ENCODE peak calls at places on chromosomes 11 and 22, in eight cellular contexts. V is dermis blood vessel endothelial cell; K is EL; W is HTR-8/SVneo; Q is NCI-H774; R is activated naive CD8-positive, alpha-beta T cell treated with anti-CD3 and anti-CD28 coated beads, Interleukin-2, amount 10 ng/mL, durations not matched to agents 7 days and 5 days; S is C1 segment of cervical spinal cord; Z is H9. G is an unnamed sample.

GRCh38 chr11:27443746-27444465 is 28.7 kb downstream of the LGR4 start:
- DNase-seq in V (no peak), K (no peak), W (no peak), Q (peak), R (no peak), S (peak), Z (no peak), G (no peak)

GRCh38 chr11:61860054-61860903 is 31.1 kb downstream of the FADS3 start:
- DNase-seq in V (peak), K (peak), W (no peak), Q (no peak), R (no peak), S (no peak), Z (no peak), G (peak)

GRCh38 chr22:27554841-27555456 is 246.6 kb downstream of the MN1 start:
- DNase-seq in V (no peak), K (no peak), W (no peak), Q (no peak), R (no peak), S (no peak), Z (no peak), G (no peak)

GRCh38 chr11:15635501-15635900 is 520.8 kb downstream of the INSC start:
- DNase-seq in V (no peak), K (no peak), W (no peak), Q (no peak), R (no peak), S (no peak), Z (no peak), G (no peak)

GRCh38 chr11:14908214-14908880 is 16.3 kb upstream of the CYP2R1 start:
- DNase-seq in V (peak), K (peak), W (no peak), Q (peak), R (no peak), S (no peak), Z (peak), G (no peak)

GRCh38 chr11:54558919-54559318 is 44.9 kb downstream of the OR4C46 start:
- DNase-seq in V (no peak), K (no peak), W (no peak), Q (no peak), R (no peak), S (no peak), Z (no peak), G (no peak)

GRCh38 chr22:33677536-33677935 is 242.7 kb downstream of the LARGE1 start:
- DNase-seq in V (no peak), K (no peak), W (no peak), Q (no peak), R (no peak), S (no peak), Z (no peak), G (no peak)

GRCh38 chr11:115528217-115528616 is 24.0 kb upstream of the CADM1 start:
- DNase-seq in V (no peak), K (no peak), W (no peak), Q (no peak), R (no peak), S (no peak), Z (no peak), G (no peak)

GRCh38 chr11:34651551-34651950 is 30.7 kb downstream of the EHF start:
- DNase-seq in V (peak), K (no peak), W (no peak), Q (no peak), R (no peak), S (no peak), Z (no peak), G (no peak)

GRCh38 chr22:44574057-44574456 is 76.0 kb upstream of the RTL6 start:
- DNase-seq in V (peak), K (peak), W (peak), Q (no peak), R (peak), S (no peak), Z (no peak), G (peak)

GRCh38 chr11:112176077-112176476 is 765 bp downstream of the BCO2 start:
- DNase-seq in V (no peak), K (no peak), W (no peak), Q (no peak), R (no peak), S (no peak), Z (no peak), G (no peak)

GRCh38 chr11:121634889-121635288 is 182.1 kb upstream of the SORL1-AS1 start:
- DNase-seq in V (peak), K (peak), W (peak), Q (no peak), R (no peak), S (no peak), Z (no peak), G (no peak)

GRCh38 chr11:10858505-10859360 is 880 bp upstream of the ZBED5 start:
- DNase-seq in V (peak), K (peak), W (peak), Q (no peak), R (peak), S (peak), Z (peak), G (peak)

GRCh38 chr11:120543816-120544215 is 32.3 kb downstream of the GRIK4 start:
- DNase-seq in V (no peak), K (no peak), W (no peak), Q (no peak), R (no peak), S (no peak), Z (no peak), G (no peak)